ENCODE peak calls at places on chromosomes 2 and 18, in seven cellular contexts. M is HCT116, J is HepG2, V is K562, Z is SK-N-SH, S is H1, A is GM12878. N is an unnamed sample.

GRCh38 chr18:13266208-13267100 is 47.9 kb downstream of the LDLRAD4 start:
- DNase-seq in M (no peak), J (no peak), V (no peak), Z (no peak), S (no peak), A (no peak), N (no peak)

GRCh38 chr2:175097297-175097696 is 70.7 kb downstream of the ATF2 start:
- DNase-seq in M (no peak), J (no peak), V (no peak), Z (no peak), S (no peak), A (no peak), N (no peak)

GRCh38 chr2:31170071-31170698 is 31.9 kb upstream of the GALNT14 start:
- DNase-seq in M (peak), J (peak), V (peak), Z (peak), S (peak), A (peak), N (peak)

GRCh38 chr2:86072271-86072858 is 33.3 kb downstream of the POLR1A start:
- DNase-seq in M (no peak), J (no peak), V (no peak), Z (peak), S (no peak), A (no peak), N (peak)

GRCh38 chr2:201100497-201100896 is 15.5 kb upstream of the CFLAR start:
- DNase-seq in M (no peak), J (no peak), V (no peak), Z (no peak), S (no peak), A (no peak), N (no peak)

GRCh38 chr2:9003616-9004337 is at the start of gene MBOAT2:
- DNase-seq in M (peak), J (no peak), V (peak), Z (peak), S (peak), A (peak), N (peak)

GRCh38 chr2:225017098-225017685 is 25.1 kb downstream of the DOCK10 start:
- DNase-seq in M (no peak), J (no peak), V (no peak), Z (no peak), S (no peak), A (no peak), N (no peak)

GRCh38 chr2:118774458-118775133 is 72.9 kb downstream of the EN1 start:
- DNase-seq in M (no peak), J (no peak), V (peak), Z (peak), S (peak), A (no peak), N (peak)

GRCh38 chr18:5309888-5310470 is 14.5 kb upstream of the ZBTB14 start:
- DNase-seq in M (no peak), J (no peak), V (no peak), Z (no peak), S (no peak), A (peak), N (no peak)

GRCh38 chr2:45974762-45975408 is 322.3 kb upstream of the EPAS1 start:
- DNase-seq in M (no peak), J (no peak), V (no peak), Z (no peak), S (no peak), A (peak), N (no peak)

GRCh38 chr2:40242315-40242714 is 209.6 kb downstream of the SLC8A1 start:
- DNase-seq in M (no peak), J (no peak), V (no peak), Z (no peak), S (no peak), A (no peak), N (no peak)

GRCh38 chr2:236633764-236634163 is 64.1 kb downstream of the ACKR3 start:
- DNase-seq in M (no peak), J (no peak), V (no peak), Z (no peak), S (no peak), A (no peak), N (no peak)

GRCh38 chr2:121161272-121161671 is 123.7 kb downstream of the TFCP2L1 start:
- DNase-seq in M (no peak), J (no peak), V (no peak), Z (no peak), S (no peak), A (no peak), N (no peak)
- TF ChIP-seq JUND in M (no peak), J (no peak), V (no peak), Z (no peak), S (no peak), A (no peak), N (no peak)

GRCh38 chr2:49940616-49941015 is 786.3 kb upstream of the FSHR start:
- DNase-seq in M (no peak), J (no peak), V (no peak), Z (no peak), S (no peak), A (no peak), N (no peak)
- TF ChIP-seq JUND in M (no peak), J (no peak), V (no peak), Z (no peak), S (no peak), A (no peak), N (no peak)

GRCh38 chr2:24909555-24910177 is 10.4 kb downstream of the ADCY3 start:
- DNase-seq in M (no peak), J (no peak), V (no peak), Z (no peak), S (no peak), A (no peak), N (no peak)
- TF ChIP-seq JUND in M (no peak), J (no peak), V (no peak), Z (no peak), S (no peak), A (no peak), N (no peak)

GRCh38 chr2:234252766-234253165 is 202.3 kb downstream of the SPP2 start:
- DNase-seq in M (no peak), J (no peak), V (no peak), Z (no peak), S (no peak), A (no peak), N (no peak)

GRCh38 chr2:234249006-234249405 is 198.5 kb downstream of the SPP2 start:
- DNase-seq in M (no peak), J (no peak), V (no peak), Z (no peak), S (no peak), A (no peak), N (no peak)

GRCh38 chr2:234254783-234255521 is 204.4 kb downstream of the SPP2 start:
- DNase-seq in M (no peak), J (no peak), V (no peak), Z (no peak), S (no peak), A (no peak), N (no peak)

GRCh38 chr2:234249873-234250272 is 199.4 kb downstream of the SPP2 start:
- DNase-seq in M (no peak), J (no peak), V (no peak), Z (no peak), S (no peak), A (no peak), N (no peak)

GRCh38 chr2:234251326-234252271 is 201.1 kb downstream of the SPP2 start:
- DNase-seq in M (no peak), J (peak), V (no peak), Z (no peak), S (no peak), A (no peak), N (peak)
- TF ChIP-seq JUND in M (no peak), J (no peak), V (no peak), Z (peak), S (no peak), A (no peak), N (no peak)

DNA sequence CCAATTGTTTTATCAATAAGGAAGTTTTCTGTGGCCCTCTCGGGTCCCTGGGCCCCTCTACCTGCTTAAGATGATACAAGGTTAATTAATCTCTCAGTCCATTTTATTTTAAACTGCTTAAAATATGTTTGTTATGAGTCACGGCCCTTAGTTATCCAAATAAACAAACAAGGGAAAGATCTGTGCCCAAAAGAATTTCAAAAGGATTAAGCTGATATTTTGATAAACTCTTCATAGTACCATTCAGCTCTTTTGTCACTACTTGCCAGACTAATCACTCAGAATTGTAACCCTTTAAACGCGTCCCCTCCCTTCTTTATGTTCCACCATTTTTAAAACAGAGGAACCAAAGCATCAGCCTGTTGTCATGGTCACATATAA is 144.7 kb upstream of the STK17B start:
- DNase-seq in M (no peak), J (no peak), V (no peak), Z (no peak), S (no peak), A (no peak), N (no peak)
- TF ChIP-seq JUND in M (no peak), J (no peak), V (no peak), Z (no peak), S (no peak), A (no peak), N (no peak)

N was measured in T47D.